ENCODE peak calls at places on chromosomes 13 and 19, in eight cellular contexts. D, C, H, Z, L, A, W and J are unnamed samples.

GRCh38 chr19:35267818-35268545 is 780 bp upstream of the USF2 start:
- DNase-seq in D (no peak), W (peak; percentile 60), L (peak; percentile 83), H (peak; percentile 60), C (peak; percentile 86), Z (peak; percentile 68), A (no peak), J (peak; percentile 55)

GRCh38 chr19:57290970-57291369 is 10.7 kb downstream of the ZNF460 start:
- DNase-seq in L (no peak), D (no peak), A (no peak), C (no peak), H (no peak), Z (no peak), W (no peak), J (no peak)

GRCh38 chr13:21435710-21436151 is 23.4 kb downstream of the ZDHHC20 start:
- DNase-seq in A (peak; percentile 63), C (peak; percentile 17), W (peak; percentile 69), L (peak; percentile 45), D (peak; percentile 16), Z (peak; percentile 64), H (peak; percentile 4), J (no peak)

GRCh38 chr13:27083183-27083582 is 88.4 kb downstream of the USP12 start:
- DNase-seq in L (no peak), W (no peak), Z (no peak), H (no peak), C (no peak), A (no peak), D (no peak), J (no peak)

GRCh38 chr19:33241530-33242101 is 16.0 kb upstream of the SLC7A10 start:
- DNase-seq in W (no peak), L (no peak), A (no peak), H (no peak), Z (peak; percentile 37), D (no peak), C (no peak), J (no peak)

GRCh38 chr19:57934820-57935665 is at the start of gene ZNF418:
- DNase-seq in C (peak; percentile 60), D (no peak), A (peak; percentile 55), W (peak; percentile 29), L (peak; percentile 44), H (peak; percentile 7), Z (peak; percentile 67), J (peak; percentile 88)

GRCh38 chr19:15812059-15812722 is 3.3 kb downstream of the OR10H1 start:
- DNase-seq in W (no peak), D (no peak), C (peak; percentile 36), H (peak; percentile 25), Z (no peak), A (no peak), L (no peak), J (no peak)

GRCh38 chr19:19260842-19261241 is 12.3 kb downstream of the TM6SF2 start:
- DNase-seq in H (no peak), C (no peak), D (no peak), W (no peak), L (no peak), A (no peak), Z (no peak), J (no peak)

GRCh38 chr13:46526763-46527162 is 26.2 kb upstream of the LRCH1 start:
- DNase-seq in H (no peak), L (no peak), D (no peak), W (no peak), A (peak; percentile 13), Z (no peak), C (no peak), J (no peak)

GRCh38 chr13:51221674-51222509 is at the start of gene FAM124A:
- DNase-seq in H (no peak), Z (peak; percentile 38), A (no peak), L (peak; percentile 66), W (no peak), D (no peak), C (peak; percentile 19), J (no peak)

GRCh38 chr13:97346097-97346496 is 87.9 kb upstream of the RAP2A start:
- DNase-seq in A (no peak), W (no peak), C (no peak), Z (no peak), L (no peak), H (no peak), D (no peak), J (no peak)

GRCh38 chr13:40130871-40131636 is 475.6 kb downstream of the COG6 start:
- DNase-seq in Z (no peak), C (no peak), W (no peak), L (no peak), H (no peak), A (no peak), D (no peak), J (no peak)

GRCh38 chr19:32519023-32519422 is 62.0 kb upstream of the PDCD5 start:
- DNase-seq in H (no peak), W (no peak), C (peak; percentile 48), D (no peak), A (no peak), Z (no peak), L (no peak), J (no peak)

GRCh38 chr19:10701955-10702307 is 692 bp downstream of the QTRT1 start:
- DNase-seq in H (no peak), A (no peak), C (peak; percentile 20), W (no peak), D (no peak), L (no peak), Z (peak; percentile 41), J (no peak)
- H3K27ac ChIP-seq in H (no peak overlapping the region), A (peak overlapping the region; percentile 73), C (peak overlapping the region; percentile 55), W (peak overlapping the region; percentile 61), D (no peak overlapping the region), L (peak overlapping the region; percentile 75), Z (no peak overlapping the region), J (peak overlapping the region; percentile 69)

GRCh38 chr19:2542341-2543069 is 66.6 kb downstream of the GADD45B start:
- DNase-seq in D (no peak), C (no peak), H (no peak), W (no peak), Z (no peak), A (no peak), L (no peak), J (no peak)

GRCh38 chr19:2547033-2547680 is 71.2 kb downstream of the GADD45B start:
- DNase-seq in L (no peak), W (no peak), Z (no peak), D (no peak), C (no peak), H (no peak), A (no peak), J (no peak)

GRCh38 chr19:2543463-2544442 is 67.8 kb downstream of the GADD45B start:
- DNase-seq in D (peak; percentile 87), W (peak; percentile 96), C (peak; percentile 28), A (no peak), H (peak; percentile 47), Z (peak; percentile 88), L (peak; percentile 92), J (peak; percentile 81)

GRCh38 chr19:2546128-2547032 is 70.5 kb downstream of the GADD45B start:
- DNase-seq in L (peak; percentile 84), Z (peak; percentile 59), D (peak; percentile 78), H (no peak), C (no peak), A (no peak), W (peak; percentile 87), J (peak; percentile 96)

GRCh38 chr19:2544576-2545415 is 68.9 kb downstream of the GADD45B start:
- DNase-seq in H (no peak), Z (no peak), A (no peak), D (no peak), W (no peak), L (no peak), C (no peak), J (no peak)
- H3K27ac ChIP-seq in H (no peak overlapping the region), Z (peak overlapping the region; percentile 87), A (peak overlapping the region; percentile 31), D (peak overlapping the region; percentile 90), W (peak overlapping the region; percentile 86), L (peak overlapping the region; percentile 91), C (no peak overlapping the region), J (peak overlapping the region; percentile 98)

DNA sequence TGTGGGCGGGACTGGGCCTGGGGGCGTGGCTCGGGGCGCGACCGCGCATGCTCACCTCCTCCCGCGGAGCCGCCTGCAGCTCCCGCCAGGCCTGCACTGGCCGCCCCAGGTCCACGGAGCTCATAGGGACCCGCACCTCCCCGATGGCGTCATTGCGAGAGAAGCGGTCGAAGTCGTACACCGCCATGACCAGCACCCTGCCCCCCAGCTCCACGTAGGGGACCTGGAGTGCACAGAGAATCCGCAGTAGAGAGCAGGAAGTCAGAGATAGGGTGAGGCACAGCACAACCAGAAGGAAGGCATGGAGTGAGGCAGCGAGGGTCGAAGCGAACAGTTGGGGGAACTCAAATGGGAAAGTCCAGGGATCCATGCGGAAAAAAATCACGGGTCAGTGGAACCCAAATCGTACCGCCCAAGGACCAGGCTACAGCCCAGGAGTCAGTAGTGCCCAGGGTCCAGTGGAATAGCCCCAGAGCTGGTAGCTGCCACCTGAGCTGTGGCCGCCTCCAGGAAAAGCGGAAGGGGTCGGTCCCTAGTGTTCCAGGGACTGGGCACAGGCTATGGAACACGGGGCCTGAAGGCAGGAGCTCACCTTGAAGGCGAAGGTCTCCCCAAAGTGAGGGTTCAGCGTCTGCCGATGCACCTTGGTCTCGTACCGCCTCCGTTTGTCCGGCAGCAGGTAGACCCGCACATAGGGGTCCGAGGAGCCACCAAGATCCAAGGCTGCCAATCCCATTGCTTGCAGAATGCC is 4.8 kb downstream of the SYT5 start:
- DNase-seq in A (no peak), Z (no peak), C (no peak), L (no peak), D (no peak), H (no peak), W (no peak), J (no peak)
- H3K27ac ChIP-seq in A (no peak overlapping the region), Z (no peak overlapping the region), C (no peak overlapping the region), L (no peak overlapping the region), D (no peak overlapping the region), H (no peak overlapping the region), W (no peak overlapping the region), J (no peak overlapping the region)

GRCh38 chr13:113645329-113645728 is 12.7 kb downstream of the ATP4B start:
- DNase-seq in D (no peak), H (no peak), Z (no peak), A (no peak), W (no peak), C (no peak), L (no peak), J (no peak)
- H3K27ac ChIP-seq in D (no peak overlapping the region), H (no peak overlapping the region), Z (no peak overlapping the region), A (no peak overlapping the region), W (no peak overlapping the region), C (no peak overlapping the region), L (no peak overlapping the region), J (no peak overlapping the region)

GRCh38 chr19:13055213-13056051 is 47.2 kb downstream of the LYL1 start:
- DNase-seq in H (no peak), C (no peak), L (peak; percentile 80), D (peak; percentile 50), Z (no peak), A (no peak), W (peak; percentile 86), J (no peak)
- H3K27ac ChIP-seq in H (no peak overlapping the region), C (no peak overlapping the region), L (peak overlapping the region; percentile 99), D (peak overlapping the region; percentile 99), Z (peak overlapping the region; percentile 82), A (no peak overlapping the region), W (peak overlapping the region; percentile 99), J (peak overlapping the region; percentile 91)

GRCh38 chr13:93534181-93534700 is 307.6 kb downstream of the GPC6 start:
- DNase-seq in W (no peak), D (no peak), Z (no peak), L (no peak), H (no peak), A (no peak), C (no peak), J (no peak)
- H3K27ac ChIP-seq in W (peak overlapping the region; percentile 31), D (no peak overlapping the region), Z (no peak overlapping the region), L (no peak overlapping the region), H (no peak overlapping the region), A (no peak overlapping the region), C (no peak overlapping the region), J (no peak overlapping the region)